ENCODE peak calls at places on chromosome 1, in four cellular contexts. K, F, L and R are unnamed samples.

GRCh38 chr1:183315987-183316758 is 102.0 kb downstream of the NMNAT2 start:
- DNase-seq in K (no peak), F (no peak), L (no peak), R (no peak)

GRCh38 chr1:24009406-24009805 is 29.3 kb upstream of the SRSF10 start:
- DNase-seq in K (no peak), F (peak; percentile 46), L (no peak), R (peak; percentile 32)

GRCh38 chr1:7382971-7383370 is 388.1 kb upstream of the VAMP3 start:
- DNase-seq in K (no peak), F (no peak), L (no peak), R (no peak)

GRCh38 chr1:198125995-198126758 is 30.6 kb upstream of the NEK7 start:
- DNase-seq in K (no peak), F (no peak), L (no peak), R (peak; percentile 72)

GRCh38 chr1:1001631-1002300 is 1.9 kb upstream of the HES4 start:
- DNase-seq in K (peak; percentile 88), F (peak; percentile 89), L (peak; percentile 56), R (no peak)

GRCh38 chr1:162421258-162422194 is 9.6 kb upstream of the SH2D1B start:
- DNase-seq in K (no peak), F (no peak), L (no peak), R (no peak)

GRCh38 chr1:79012500-79012899 is 6.0 kb upstream of the ADGRL4 start:
- DNase-seq in K (no peak), F (no peak), L (no peak), R (no peak)

GRCh38 chr1:86016076-86016746 is 140.4 kb downstream of the COL24A1 start:
- DNase-seq in K (no peak), F (no peak), L (no peak), R (no peak)

GRCh38 chr1:204828352-204828850 is 42.3 kb upstream of the NFASC start:
- DNase-seq in K (peak; percentile 72), F (peak; percentile 86), L (peak; percentile 84), R (peak; percentile 2)

GRCh38 chr1:33168556-33169289 is 13.1 kb downstream of the TRIM62 start:
- DNase-seq in K (no peak), F (no peak), L (no peak), R (no peak)

GRCh38 chr1:55257958-55258357 is 42.8 kb upstream of the USP24 start:
- DNase-seq in K (no peak), F (no peak), L (no peak), R (peak; percentile 38)

GRCh38 chr1:90045853-90046563 is 51.1 kb downstream of the ZNF326 start:
- DNase-seq in K (no peak), F (peak; percentile 49), L (no peak), R (peak; percentile 28)

GRCh38 chr1:55275151-55275748 is 60.1 kb upstream of the USP24 start:
- DNase-seq in K (no peak), F (no peak), L (peak; percentile 55), R (peak; percentile 43)

GRCh38 chr1:10990828-10991227 is 21.6 kb upstream of the TARDBP start:
- DNase-seq in K (no peak), F (no peak), L (no peak), R (no peak)

GRCh38 chr1:115814685-115815398 is 26.1 kb downstream of the NHLH2 start:
- DNase-seq in K (no peak), F (no peak), L (no peak), R (no peak)
- H3K4me3 ChIP-seq in K (no peak overlapping the region), F (no peak overlapping the region), L (no peak overlapping the region), R (no peak overlapping the region)

GRCh38 chr1:25615172-25615541 is 1.4 kb upstream of the MAN1C1 start:
- DNase-seq in K (no peak), F (no peak), L (no peak), R (no peak)

GRCh38 chr1:25615563-25616079 is 970 bp upstream of the MAN1C1 start:
- DNase-seq in K (no peak), F (no peak), L (no peak), R (no peak)

GRCh38 chr1:25616932-25617625 is 488 bp downstream of the MAN1C1 start:
- DNase-seq in K (peak; percentile 60), F (peak; percentile 35), L (no peak), R (no peak)

GRCh38 chr1:25617626-25618432 is 1.2 kb downstream of the MAN1C1 start:
- DNase-seq in K (peak; percentile 60), F (peak; percentile 29), L (no peak), R (no peak)

GRCh38 chr1:25616080-25616931 is at the start of gene MAN1C1:
- DNase-seq in K (peak; percentile 94), F (peak; percentile 95), L (peak; percentile 86), R (peak; percentile 10)
- H3K27ac ChIP-seq in K (peak within 1 kb of the TSS; percentile 74), F (peak within 1 kb of the TSS; percentile 63), L (peak within 1 kb of the TSS; percentile 80), R (no peak within 1 kb of the TSS)

GRCh38 chr1:107147813-107148212 is 7.0 kb downstream of the NTNG1 start:
- DNase-seq in K (no peak), F (no peak), L (no peak), R (no peak)

GRCh38 chr1:107152332-107152731 is 11.5 kb downstream of the NTNG1 start:
- DNase-seq in K (no peak), F (no peak), L (no peak), R (no peak)

DNA sequence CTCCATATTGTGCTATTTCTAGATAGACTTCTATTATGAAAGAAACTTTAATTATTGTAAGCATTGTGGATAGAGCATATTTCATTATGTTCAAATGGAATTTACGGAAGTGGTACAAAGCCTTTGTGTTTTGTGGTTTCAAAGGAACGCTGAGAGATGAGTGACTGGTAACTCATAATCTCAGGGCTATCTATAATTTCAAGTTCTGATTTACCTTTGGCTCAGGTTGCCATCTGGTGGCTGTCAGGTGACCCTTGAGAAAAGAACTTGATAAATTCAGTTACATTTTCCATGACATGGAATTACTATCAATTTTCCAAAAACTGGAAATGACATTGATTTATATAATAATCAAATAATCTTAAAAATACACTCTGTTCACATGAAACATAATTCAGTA is 12.2 kb downstream of the NTNG1 start:
- DNase-seq in K (no peak), F (no peak), L (no peak), R (no peak)
- TF ChIP-seq CTCF in K (no peak), F (peak; percentile 21), L (no peak), R (peak; percentile 31)

GRCh38 chr1:246789454-246790339 is 65.5 kb downstream of the SCCPDH start:
- DNase-seq in K (no peak), F (no peak), L (no peak), R (no peak)
- H3K4me3 ChIP-seq in K (peak overlapping the region; percentile 52), F (no peak overlapping the region), L (no peak overlapping the region), R (no peak overlapping the region)

DNA sequence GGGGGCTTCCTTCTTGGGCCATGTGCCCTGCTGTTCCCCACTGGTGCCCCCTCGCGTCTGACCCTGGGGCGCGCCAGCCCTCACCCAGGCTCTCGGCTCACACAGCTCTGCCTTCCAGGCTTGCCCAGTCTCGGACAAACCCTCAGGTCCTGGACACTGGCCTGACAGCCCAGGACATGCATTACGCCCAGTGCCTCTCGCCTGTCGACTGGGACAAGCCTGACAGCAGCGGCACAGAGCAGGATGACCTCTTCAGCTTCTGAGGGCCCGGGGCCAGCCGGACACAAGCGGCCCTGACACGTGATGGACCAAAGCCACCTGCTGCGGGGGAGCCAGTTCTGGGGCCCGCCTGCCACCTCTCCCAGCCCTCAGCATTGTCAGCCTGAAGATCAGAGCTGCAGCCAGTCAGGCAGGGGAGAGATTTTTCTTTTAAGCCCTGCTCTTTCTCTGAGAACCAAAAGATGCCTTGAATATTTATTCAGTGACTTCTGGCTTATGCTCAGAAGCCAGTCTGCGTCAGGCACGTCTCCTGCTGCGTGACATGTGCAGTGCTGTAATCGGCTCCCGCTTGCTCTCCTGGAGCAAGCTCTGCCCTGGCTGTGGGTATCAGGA is 23.4 kb downstream of the LDLRAP1 start:
- DNase-seq in K (peak; percentile 94), F (peak; percentile 55), L (peak; percentile 76), R (peak; percentile 84)
- H3K27ac ChIP-seq in K (peak overlapping the region; percentile 89), F (peak overlapping the region; percentile 95), L (peak overlapping the region; percentile 98), R (peak overlapping the region; percentile 76)

GRCh38 chr1:52970149-52970548 is 43.1 kb downstream of the SCP2 start:
- DNase-seq in K (no peak), F (peak; percentile 40), L (no peak), R (no peak)
- TF ChIP-seq CTCF in K (peak; percentile 15), F (peak; percentile 31), L (no peak), R (peak; percentile 24)

DNA sequence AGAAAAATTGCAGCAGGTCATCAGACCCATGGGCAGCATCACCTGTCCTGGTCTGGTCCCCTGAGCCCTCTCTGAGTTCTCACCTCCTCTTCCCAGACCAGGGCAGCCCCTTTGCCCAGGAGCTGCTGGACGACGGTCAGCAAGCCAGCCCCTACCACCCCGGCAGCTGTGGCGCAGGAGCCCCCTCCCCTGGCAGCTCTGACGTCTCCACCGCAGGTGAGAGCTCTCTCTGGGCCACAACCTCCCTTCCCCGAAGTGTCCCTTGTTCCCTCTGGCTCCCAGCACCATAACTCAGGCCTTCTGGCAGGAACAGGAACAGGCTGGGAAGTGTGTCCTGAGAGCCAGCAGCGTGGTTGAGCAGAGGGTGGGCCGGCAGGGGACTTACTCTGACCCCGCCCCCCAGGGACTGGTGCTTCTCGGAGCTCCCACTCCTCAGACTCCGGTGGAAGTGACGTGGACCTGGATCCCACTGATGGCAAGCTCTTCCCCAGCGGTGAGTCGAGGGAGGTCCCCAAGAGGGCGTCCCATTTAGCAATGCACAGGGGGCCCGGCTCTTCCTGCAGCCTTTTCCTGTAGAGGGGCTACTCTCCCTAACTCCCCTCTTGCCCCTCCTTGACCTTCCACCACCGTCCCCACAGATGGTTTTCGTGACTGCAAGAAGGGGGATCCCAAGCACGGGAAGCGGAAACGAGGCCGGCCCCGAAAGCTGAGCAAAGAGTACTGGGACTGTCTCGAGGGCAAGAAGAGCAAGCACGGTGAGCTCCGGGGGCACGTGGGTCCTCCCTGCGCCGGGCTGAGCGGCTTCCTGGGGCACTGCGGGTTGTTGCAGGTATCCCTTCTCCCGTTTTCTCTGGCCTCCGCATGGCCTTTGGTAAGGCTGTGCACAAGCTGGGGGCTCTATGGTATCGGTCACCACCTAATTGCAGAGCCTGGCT is 2.4 kb downstream of the ELF3 start:
- DNase-seq in K (no peak), F (no peak), L (no peak), R (no peak)
- H3K4me3 ChIP-seq in K (no peak overlapping the region), F (peak overlapping the region; percentile 29), L (no peak overlapping the region), R (no peak overlapping the region)

GRCh38 chr1:25550155-25550506 is 6.7 kb downstream of the LDLRAP1 start:
- DNase-seq in K (no peak), F (peak; percentile 54), L (no peak), R (peak; percentile 54)

GRCh38 chr1:25550683-25551310 is 7.4 kb downstream of the LDLRAP1 start:
- DNase-seq in K (no peak), F (no peak), L (no peak), R (no peak)

GRCh38 chr1:25546193-25546592 is 2.8 kb downstream of the LDLRAP1 start:
- DNase-seq in K (no peak), F (no peak), L (no peak), R (no peak)

GRCh38 chr1:25548601-25549000 is 5.2 kb downstream of the LDLRAP1 start:
- DNase-seq in K (no peak), F (no peak), L (no peak), R (no peak)

GRCh38 chr1:25549273-25550154 is 6.1 kb downstream of the LDLRAP1 start:
- DNase-seq in K (peak; percentile 80), F (peak; percentile 74), L (no peak), R (peak; percentile 43)
- H3K27ac ChIP-seq in K (peak overlapping the region; percentile 76), F (peak overlapping the region; percentile 74), L (peak overlapping the region; percentile 49), R (peak overlapping the region; percentile 16)